ENCODE peak calls at places on chromosomes 2 and 18, in six cellular contexts. G is AG08395; Y is endodermal cell; E is stimulated activated CD4-positive, alpha-beta T cell treated with anti-CD3 and anti-CD28 coated beads, Interleukin-1b, Interleukin-23, amount 100 ng/mL, for 24 hours; M is stimulated activated CD8-positive, alpha-beta memory T cell treated with anti-CD3 and anti-CD28 coated beads, Interleukin-15, amount 100 ng/mL, for 1 hour; T is GM06990. H is an unnamed sample.

GRCh38 chr2:239693761-239694415 is 293.1 kb upstream of the HDAC4 start:
- DNase-seq in G (no peak), Y (peak; percentile 31), E (no peak), M (no peak), T (no peak), H (no peak)

GRCh38 chr2:27263287-27264252 is 723 bp upstream of the SLC30A3 start:
- DNase-seq in G (no peak), Y (peak; percentile 65), E (no peak), M (no peak), T (no peak), H (no peak)

GRCh38 chr2:29175338-29175737 is 60.1 kb downstream of the CLIP4 start:
- DNase-seq in G (no peak), Y (no peak), E (no peak), M (no peak), T (no peak), H (no peak)

GRCh38 chr18:48621815-48622555 is 83.2 kb downstream of the CTIF start:
- DNase-seq in G (no peak), Y (no peak), E (no peak), M (no peak), T (no peak), H (no peak)

GRCh38 chr2:29920631-29921559 is 491 bp downstream of the ALK start:
- DNase-seq in G (peak; percentile 6), Y (peak; percentile 79), E (no peak), M (no peak), T (peak; percentile 13), H (no peak)

GRCh38 chr2:156356006-156356764 is 23.7 kb upstream of the NR4A2 start:
- DNase-seq in G (peak; percentile 64), Y (no peak), E (no peak), M (no peak), T (no peak), H (no peak)

GRCh38 chr18:48993586-48993985 is 42.8 kb upstream of the SMAD7 start:
- DNase-seq in G (peak; percentile 32), Y (no peak), E (no peak), M (no peak), T (no peak), H (no peak)

GRCh38 chr2:105781274-105781673 is 36.6 kb downstream of the NCK2 start:
- DNase-seq in G (no peak), Y (no peak), E (no peak), M (no peak), T (no peak), H (no peak)

GRCh38 chr2:104447831-104448434 is 406.0 kb upstream of the POU3F3 start:
- DNase-seq in G (no peak), Y (no peak), E (no peak), M (no peak), T (no peak), H (no peak)

GRCh38 chr2:40317047-40317446 is 134.8 kb downstream of the SLC8A1 start:
- DNase-seq in G (peak; percentile 15), Y (no peak), E (no peak), M (no peak), T (no peak), H (no peak)

GRCh38 chr2:140248623-140249022 is 1468.4 kb upstream of the NXPH2 start:
- DNase-seq in G (no peak), Y (no peak), E (no peak), M (no peak), T (no peak), H (no peak)

GRCh38 chr2:44528595-44528994 is 166.8 kb downstream of the CAMKMT start:
- DNase-seq in G (peak; percentile 62), Y (no peak), E (no peak), M (no peak), T (no peak), H (no peak)

GRCh38 chr18:5478261-5478660 is 65.5 kb downstream of the EPB41L3 start:
- DNase-seq in G (no peak), Y (no peak), E (no peak), M (no peak), T (no peak), H (no peak)

GRCh38 chr18:48238636-48239035 is 170.5 kb downstream of the ZBTB7C start:
- DNase-seq in G (no peak), Y (no peak), E (no peak), M (no peak), T (no peak), H (no peak)

GRCh38 chr18:50866765-50867164 is 12.2 kb upstream of the ME2 start:
- DNase-seq in G (no peak), Y (no peak), E (no peak), M (no peak), T (no peak), H (no peak)

GRCh38 chr2:18132697-18133096 is 254.2 kb downstream of the KCNS3 start:
- DNase-seq in G (peak; percentile 55), Y (no peak), E (no peak), M (no peak), T (no peak), H (no peak)

GRCh38 chr2:113851640-113852039 is 38.2 kb upstream of the ACTR3 start:
- DNase-seq in G (no peak), Y (no peak), E (no peak), M (no peak), T (no peak), H (no peak)

GRCh38 chr18:30381826-30382225 is 660.7 kb downstream of the DSC3 start:
- DNase-seq in G (no peak), Y (no peak), E (no peak), M (no peak), T (no peak), H (no peak)

GRCh38 chr2:68839260-68839833 is 31.9 kb downstream of the BMP10 start:
- DNase-seq in G (peak; percentile 20), Y (peak; percentile 70), E (no peak), M (no peak), T (no peak), H (no peak)

GRCh38 chr2:230924092-230924469 is 961 bp downstream of the GPR55 start:
- DNase-seq in G (no peak), Y (no peak), E (no peak), M (no peak), T (peak; percentile 41), H (no peak)

GRCh38 chr2:167196461-167197252 is 308.4 kb downstream of the XIRP2 start:
- DNase-seq in G (no peak), Y (no peak), E (no peak), M (no peak), T (no peak), H (no peak)

GRCh38 chr2:56522605-56523089 is 338.9 kb downstream of the CCDC85A start:
- DNase-seq in G (peak; percentile 17), Y (no peak), E (no peak), M (no peak), T (no peak), H (no peak)

GRCh38 chr2:224948859-224949258 is 93.4 kb downstream of the DOCK10 start:
- DNase-seq in G (peak; percentile 64), Y (no peak), E (no peak), M (no peak), T (no peak), H (no peak)